ENCODE peak calls at places on chromosomes 12 and 14, in nine cellular contexts. E is GM06990; N is mesothelial cell of epicardium; Y is CD4-positive, alpha-beta memory T cell; X is neural progenitor cell; K is stimulated activated CD4-positive, alpha-beta T cell treated with anti-CD3 and anti-CD28 coated beads, Interleukin-1b, Interleukin-23, amount 100 ng/mL, for 1 hour; I is adipocyte; Q is NCI-H2081; L is cardiac septum. O is an unnamed sample.

GRCh38 chr14:65382586-65382985 is 29.9 kb upstream of the FUT8 start:
- DNase-seq in E (no peak), N (no peak), Y (no peak), X (no peak), K (no peak), I (no peak), Q (no peak), L (no peak), O (no peak)

GRCh38 chr14:23539209-23539866 is 12.2 kb downstream of the ZFHX2 start:
- DNase-seq in E (no peak), N (no peak), Y (peak; percentile 39), X (peak; percentile 90), K (no peak), I (peak; percentile 69), Q (peak; percentile 18), L (no peak), O (no peak)

GRCh38 chr12:121798807-121799174 is 5.0 kb upstream of the SETD1B start:
- DNase-seq in E (no peak), N (no peak), Y (no peak), X (no peak), K (no peak), I (peak; percentile 26), Q (no peak), L (no peak), O (no peak)

GRCh38 chr14:76694106-76694505 is 67.2 kb upstream of the VASH1 start:
- DNase-seq in E (no peak), N (no peak), Y (no peak), X (no peak), K (no peak), I (no peak), Q (no peak), L (no peak), O (no peak)

GRCh38 chr14:96177766-96178377 is 26.8 kb upstream of the BDKRB2 start:
- DNase-seq in E (no peak), N (no peak), Y (no peak), X (no peak), K (no peak), I (peak; percentile 44), Q (no peak), L (no peak), O (no peak)

GRCh38 chr12:87085286-87085685 is 829.1 kb upstream of the MGAT4C start:
- DNase-seq in E (no peak), N (no peak), Y (no peak), X (no peak), K (no peak), I (no peak), Q (no peak), L (no peak), O (no peak)

GRCh38 chr12:3531496-3531895 is 40.5 kb downstream of the PRMT8 start:
- DNase-seq in E (no peak), N (no peak), Y (no peak), X (no peak), K (no peak), I (no peak), Q (no peak), L (no peak), O (no peak)

GRCh38 chr14:84646791-84647500 is 883.0 kb upstream of the FLRT2 start:
- DNase-seq in E (no peak), N (no peak), Y (no peak), X (no peak), K (no peak), I (peak; percentile 68), Q (no peak), L (no peak), O (no peak)

GRCh38 chr12:96015672-96016071 is 19.5 kb upstream of the HAL start:
- DNase-seq in E (no peak), N (no peak), Y (no peak), X (peak; percentile 36), K (no peak), I (peak; percentile 21), Q (no peak), L (no peak), O (no peak)

GRCh38 chr12:22088886-22089285 is 42.9 kb downstream of the CMAS start:
- DNase-seq in E (no peak), N (no peak), Y (no peak), X (no peak), K (no peak), I (no peak), Q (no peak), L (no peak), O (no peak)

GRCh38 chr12:77133566-77133965 is 68.2 kb upstream of the E2F7 start:
- DNase-seq in E (no peak), N (peak; percentile 39), Y (no peak), X (peak; percentile 84), K (no peak), I (peak; percentile 63), Q (no peak), L (no peak), O (no peak)

GRCh38 chr14:90450151-90450550 is 53.3 kb downstream of the CALM1 start:
- DNase-seq in E (no peak), N (no peak), Y (no peak), X (no peak), K (no peak), I (no peak), Q (no peak), L (no peak), O (no peak)

GRCh38 chr12:123004287-123004686 is 23.8 kb downstream of the ARL6IP4 start:
- DNase-seq in E (no peak), N (no peak), Y (no peak), X (no peak), K (no peak), I (no peak), Q (no peak), L (no peak), O (no peak)

GRCh38 chr12:13000935-13001724 is 1.1 kb upstream of the HEBP1 start:
- DNase-seq in E (peak; percentile 18), N (peak; percentile 28), Y (peak; percentile 68), X (peak; percentile 89), K (no peak), I (peak; percentile 80), Q (peak; percentile 49), L (peak; percentile 79), O (peak; percentile 17)

GRCh38 chr14:75646762-75647161 is 13.9 kb downstream of the ERG28 start:
- DNase-seq in E (no peak), N (no peak), Y (no peak), X (no peak), K (no peak), I (peak; percentile 14), Q (no peak), L (no peak), O (no peak)

O was measured in activated effector memory CD4-positive, alpha-beta T cell treated with Interleukin-2 at 50 U/mL for 16 hours.